ENCODE peak calls at places on chromosomes 7 and 10, in four cellular contexts. E, L, X and I are unnamed samples.

GRCh38 chr7:130135208-130136205 is 65.2 kb downstream of the KLHDC10 start:
- DNase-seq in E (no peak), L (no peak), X (no peak), I (no peak)

GRCh38 chr10:3222068-3222467 is 49.5 kb upstream of the PITRM1 start:
- DNase-seq in E (no peak), L (no peak), X (no peak), I (no peak)

GRCh38 chr10:92699518-92700272 is 9.9 kb downstream of the HHEX start:
- DNase-seq in E (no peak), L (no peak), X (no peak), I (no peak)

GRCh38 chr10:47276576-47277351 is 23.2 kb upstream of the GDF10 start:
- DNase-seq in E (no peak), L (no peak), X (no peak), I (no peak)

GRCh38 chr10:93501650-93502049 is 5.2 kb downstream of the CEP55 start:
- DNase-seq in E (no peak), L (no peak), X (no peak), I (no peak)

GRCh38 chr10:103554488-103555320 is 61.2 kb downstream of the NEURL1 start:
- DNase-seq in E (peak; percentile 59), L (no peak), X (peak; percentile 31), I (peak; percentile 84)

GRCh38 chr10:111098679-111099437 is 22.0 kb downstream of the ADRA2A start:
- DNase-seq in E (no peak), L (no peak), X (no peak), I (no peak)

GRCh38 chr10:86162696-86163400 is 203.7 kb downstream of the GRID1 start:
- DNase-seq in E (no peak), L (no peak), X (no peak), I (no peak)

GRCh38 chr10:123043409-123043925 is 34.7 kb downstream of the ACADSB start:
- DNase-seq in E (peak; percentile 31), L (peak; percentile 15), X (peak; percentile 34), I (peak; percentile 31)

GRCh38 chr10:126398924-126399323 is 10.6 kb upstream of the ADAM12 start:
- DNase-seq in E (no peak), L (no peak), X (no peak), I (no peak)

GRCh38 chr7:4265676-4266075 is 416.4 kb upstream of the FOXK1 start:
- DNase-seq in E (no peak), L (no peak), X (no peak), I (no peak)

GRCh38 chr10:28930520-28931495 is 253.5 kb downstream of the BAMBI start:
- DNase-seq in E (no peak), L (no peak), X (no peak), I (no peak)

GRCh38 chr7:37429435-37429791 is 19.3 kb downstream of the ELMO1 start:
- DNase-seq in E (no peak), L (no peak), X (no peak), I (peak; percentile 6)

GRCh38 chr10:132183046-132183445 is 3.7 kb upstream of the DPYSL4 start:
- DNase-seq in E (no peak), L (no peak), X (peak; percentile 35), I (no peak)